ENCODE peak calls at places on chromosomes 2 and 18, in four cellular contexts. V is IMR-90, Q is foreskin keratinocyte, O is HCT116. P is an unnamed sample.

GRCh38 chr18:22340340-22340739 is 77.4 kb downstream of the CTAGE1 start:
- DNase-seq in Q (no peak), O (no peak), V (no peak), P (no peak)

GRCh38 chr2:43169091-43169936 is 57.1 kb downstream of the ZFP36L2 start:
- DNase-seq in Q (no peak), O (no peak), V (no peak), P (peak; percentile 46)

GRCh38 chr18:58311390-58311789 is 267.4 kb downstream of the NEDD4L start:
- DNase-seq in O (no peak), V (no peak), Q (no peak), P (no peak)

GRCh38 chr2:168192839-168193616 is 54.4 kb downstream of the STK39 start:
- DNase-seq in V (no peak), Q (no peak), O (no peak), P (no peak)

GRCh38 chr2:147351789-147352188 is 493.0 kb upstream of the ACVR2A start:
- DNase-seq in V (no peak), O (no peak), Q (no peak), P (no peak)

GRCh38 chr2:205024822-205025518 is 479.7 kb downstream of the PARD3B start:
- DNase-seq in V (peak; percentile 98), Q (peak; percentile 95), O (peak; percentile 47), P (no peak)

GRCh38 chr2:56337342-56337741 is 153.6 kb downstream of the CCDC85A start:
- DNase-seq in Q (no peak), V (no peak), O (no peak), P (no peak)

GRCh38 chr18:69830189-69830588 is 117.5 kb downstream of the CD226 start:
- DNase-seq in Q (no peak), O (no peak), V (no peak), P (no peak)

GRCh38 chr2:157777425-157777824 is 98.7 kb downstream of the ACVR1 start:
- DNase-seq in Q (no peak), V (peak; percentile 69), O (peak; percentile 28), P (peak; percentile 19)

GRCh38 chr18:4593895-4594294 is 138.8 kb upstream of the DLGAP1 start:
- DNase-seq in V (no peak), O (no peak), Q (no peak), P (no peak)
- TF ChIP-seq CTCF in V (no peak), O (no peak), Q (no peak), P (no peak)

GRCh38 chr2:214410128-214410775 is 602 bp upstream of the VWC2L start:
- DNase-seq in Q (peak; percentile 17), O (no peak), V (no peak), P (no peak)
- TF ChIP-seq CTCF in Q (no peak), O (no peak), V (no peak), P (no peak)

GRCh38 chr2:136381245-136381644 is 263.3 kb upstream of the CXCR4 start:
- DNase-seq in O (no peak), Q (no peak), V (no peak), P (no peak)

GRCh38 chr2:136383161-136383560 is 265.2 kb upstream of the CXCR4 start:
- DNase-seq in Q (no peak), V (no peak), O (no peak), P (no peak)

GRCh38 chr2:136386046-136386445 is 268.1 kb upstream of the CXCR4 start:
- DNase-seq in V (no peak), Q (no peak), O (no peak), P (no peak)

GRCh38 chr2:136381722-136382633 is 264.0 kb upstream of the CXCR4 start:
- DNase-seq in V (no peak), O (no peak), Q (no peak), P (peak; percentile 54)

GRCh38 chr2:136384541-136385303 is 266.8 kb upstream of the CXCR4 start:
- DNase-seq in V (peak; percentile 5), Q (no peak), O (peak; percentile 39), P (peak; percentile 47)
- TF ChIP-seq CTCF in V (peak; percentile 35), Q (peak; percentile 54), O (peak; percentile 69), P (peak; percentile 74)

DNA sequence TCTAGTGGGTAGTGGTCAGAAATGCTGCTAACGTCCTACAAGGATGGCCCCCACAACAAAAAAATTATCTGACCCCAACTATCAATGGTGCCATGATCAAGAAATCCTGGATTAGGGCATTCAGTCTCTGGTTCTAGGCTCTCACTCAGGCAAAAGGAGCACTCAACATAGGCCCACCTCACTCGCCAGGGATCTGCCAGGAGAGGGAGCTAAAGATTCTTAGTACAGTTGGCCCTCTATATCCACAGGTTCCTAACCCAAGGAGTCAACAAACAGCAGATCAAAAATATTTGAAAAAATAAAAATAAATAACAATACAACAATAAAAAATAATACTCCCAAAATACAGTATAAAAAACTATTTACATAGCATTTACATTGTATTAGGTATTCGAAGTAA is 10.0 kb downstream of the SLC4A5 start:
- DNase-seq in V (peak; percentile 31), O (peak; percentile 19), Q (peak; percentile 17), P (no peak)
- TF ChIP-seq CTCF in V (peak; percentile 52), O (peak; percentile 68), Q (peak; percentile 73), P (peak; percentile 49)

DNA sequence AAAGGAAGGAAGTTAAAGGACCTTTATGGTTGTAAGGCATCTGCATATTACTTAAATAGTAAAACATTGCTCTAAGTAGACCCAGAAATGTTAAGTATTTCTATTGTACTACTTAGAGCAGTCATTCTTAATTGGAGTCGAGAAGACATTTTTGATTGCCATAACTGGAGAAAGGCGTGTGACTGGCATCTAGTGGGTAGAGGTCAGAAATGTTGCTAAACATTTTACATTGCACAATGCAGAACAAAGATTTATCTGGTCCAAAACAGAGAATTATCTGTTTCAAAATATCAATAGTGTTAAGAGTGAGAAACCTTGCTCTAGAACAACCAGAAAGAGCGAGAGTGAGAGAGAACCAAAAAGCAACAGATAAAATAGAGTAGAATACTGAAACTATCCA is 23.3 kb upstream of the ROCK1 start:
- DNase-seq in Q (no peak), V (peak; percentile 7), O (no peak), P (peak; percentile 36)
- TF ChIP-seq CTCF in Q (peak; percentile 59), V (peak; percentile 21), O (peak; percentile 13), P (no peak)

GRCh38 chr18:48019557-48019956 is 89.1 kb upstream of the SMAD2 start:
- DNase-seq in V (no peak), O (no peak), Q (no peak), P (no peak)
- TF ChIP-seq CTCF in V (no peak), O (no peak), Q (no peak), P (no peak)

GRCh38 chr18:32801236-32801635 is 28.4 kb upstream of the KLHL14 start:
- DNase-seq in Q (no peak), V (no peak), O (no peak), P (no peak)
- TF ChIP-seq CTCF in Q (no peak), V (no peak), O (no peak), P (no peak)

GRCh38 chr2:119292226-119292625 is 68.6 kb downstream of the STEAP3 start:
- DNase-seq in Q (no peak), V (peak; percentile 15), O (no peak), P (no peak)
- TF ChIP-seq CTCF in Q (no peak), V (peak; percentile 17), O (no peak), P (no peak)

GRCh38 chr2:241481687-241482086 is 26.7 kb downstream of the STK25 start:
- DNase-seq in V (no peak), O (no peak), Q (no peak), P (no peak)
- TF ChIP-seq CTCF in V (no peak), O (no peak), Q (no peak), P (no peak)

DNA sequence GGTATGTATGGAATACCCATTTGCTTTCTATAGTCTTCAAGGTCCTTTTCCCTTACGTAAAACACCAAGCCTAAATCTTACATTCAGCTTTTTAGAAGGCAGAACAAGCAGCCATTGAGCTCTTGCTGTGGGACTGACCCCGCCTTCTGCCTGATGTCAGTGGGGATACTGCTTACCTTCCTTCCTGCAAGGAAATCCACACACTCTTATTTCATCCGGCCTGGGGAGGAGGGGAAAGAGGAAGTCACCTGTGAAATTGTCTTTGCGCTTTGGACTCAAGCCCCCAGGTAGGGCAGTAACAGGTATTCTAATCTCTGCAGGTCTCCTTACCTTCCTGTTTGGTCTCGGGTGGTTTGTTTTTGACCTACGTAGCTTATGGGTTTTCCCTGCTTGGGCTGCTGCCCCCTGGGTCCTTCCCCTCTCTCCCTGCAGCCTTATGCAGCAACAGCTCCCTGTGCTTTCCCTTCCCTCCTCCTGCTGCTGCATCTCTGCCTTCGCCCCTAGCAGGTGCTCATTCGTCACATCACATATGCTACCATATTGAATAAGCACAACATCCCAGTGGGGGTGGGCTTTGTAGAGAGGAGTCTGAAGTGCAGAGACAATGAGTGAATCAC is 402.5 kb upstream of the TRIB2 start:
- DNase-seq in Q (no peak), V (no peak), O (no peak), P (no peak)
- TF ChIP-seq CTCF in Q (no peak), V (no peak), O (no peak), P (no peak)